ENCODE peak calls at places on chromosomes 5 and 9, in ten cellular contexts. B, T, W, Y, Q, O, X, C, I and N are unnamed samples.

GRCh38 chr9:114930063-114930812 is at the start of gene TNFSF8:
- DNase-seq in B (no peak), T (no peak), W (no peak), Y (no peak), Q (peak), O (no peak), X (no peak), C (no peak), I (no peak), N (no peak)

GRCh38 chr5:97125125-97125683 is 17.2 kb downstream of the LIX1 start:
- DNase-seq in B (no peak), T (no peak), W (peak), Y (no peak), Q (no peak), O (no peak), X (no peak), C (no peak), I (no peak), N (no peak)

GRCh38 chr5:45279109-45279508 is 417.1 kb downstream of the HCN1 start:
- DNase-seq in B (no peak), T (peak), W (peak), Y (no peak), Q (no peak), O (no peak), X (no peak), C (no peak), I (no peak), N (no peak)

GRCh38 chr9:109329274-109330258 is 8.7 kb upstream of the EPB41L4B start:
- DNase-seq in B (no peak), T (peak), W (peak), Y (peak), Q (no peak), O (peak), X (peak), C (no peak), I (no peak), N (no peak)

GRCh38 chr9:4833781-4834560 is 41.2 kb downstream of the RCL1 start:
- DNase-seq in B (no peak), T (peak), W (no peak), Y (no peak), Q (no peak), O (no peak), X (no peak), C (no peak), I (no peak), N (no peak)

GRCh38 chr9:91207481-91207888 is 154.2 kb downstream of the AUH start:
- DNase-seq in B (no peak), T (peak), W (no peak), Y (peak), Q (no peak), O (no peak), X (peak), C (peak), I (no peak), N (no peak)

GRCh38 chr9:23814243-23814642 is 11.8 kb downstream of the ELAVL2 start:
- DNase-seq in B (no peak), T (no peak), W (no peak), Y (no peak), Q (no peak), O (no peak), X (no peak), C (no peak), I (no peak), N (no peak)

GRCh38 chr5:160175438-160176218 is 53.7 kb upstream of the FABP6 start:
- DNase-seq in B (no peak), T (peak), W (no peak), Y (peak), Q (no peak), O (peak), X (no peak), C (no peak), I (peak), N (no peak)

GRCh38 chr5:2204366-2205184 is 321.9 kb upstream of the IRX4 start:
- DNase-seq in B (no peak), T (no peak), W (no peak), Y (no peak), Q (no peak), O (no peak), X (no peak), C (no peak), I (no peak), N (no peak)

GRCh38 chr9:119086590-119086989 is 282.6 kb downstream of the BRINP1 start:
- DNase-seq in B (no peak), T (no peak), W (peak), Y (no peak), Q (no peak), O (no peak), X (no peak), C (no peak), I (no peak), N (no peak)

GRCh38 chr5:43255704-43256103 is 57.5 kb downstream of the HMGCS1 start:
- DNase-seq in B (no peak), T (no peak), W (no peak), Y (no peak), Q (no peak), O (no peak), X (no peak), C (no peak), I (no peak), N (no peak)

GRCh38 chr5:100828756-100829342 is 74.2 kb downstream of the ST8SIA4 start:
- DNase-seq in B (no peak), T (no peak), W (no peak), Y (no peak), Q (no peak), O (no peak), X (no peak), C (no peak), I (no peak), N (peak)

GRCh38 chr5:112419596-112420110 is 576 bp upstream of the EPB41L4A start:
- DNase-seq in B (peak), T (no peak), W (peak), Y (peak), Q (no peak), O (peak), X (peak), C (no peak), I (peak), N (no peak)

GRCh38 chr5:148011407-148012124 is 52.2 kb upstream of the SPINK5 start:
- DNase-seq in B (peak), T (peak), W (no peak), Y (peak), Q (no peak), O (no peak), X (peak), C (peak), I (no peak), N (peak)

GRCh38 chr5:177347699-177348098 is 3.8 kb downstream of the LMAN2 start:
- DNase-seq in B (no peak), T (no peak), W (no peak), Y (no peak), Q (no peak), O (no peak), X (no peak), C (no peak), I (no peak), N (no peak)

GRCh38 chr5:132295505-132296411 is 1.6 kb downstream of the SLC22A4 start:
- DNase-seq in B (peak), T (no peak), W (no peak), Y (no peak), Q (no peak), O (no peak), X (no peak), C (no peak), I (no peak), N (no peak)

GRCh38 chr5:10219068-10219467 is 30.6 kb downstream of the ATPSCKMT start:
- DNase-seq in B (no peak), T (no peak), W (no peak), Y (no peak), Q (no peak), O (no peak), X (no peak), C (no peak), I (no peak), N (no peak)

GRCh38 chr5:172110921-172111873 is 76.8 kb downstream of the STK10 start:
- DNase-seq in B (no peak), T (peak), W (peak), Y (peak), Q (peak), O (no peak), X (peak), C (peak), I (peak), N (no peak)

GRCh38 chr5:78738693-78739300 is 90.2 kb upstream of the LHFPL2 start:
- DNase-seq in B (no peak), T (peak), W (no peak), Y (no peak), Q (no peak), O (no peak), X (no peak), C (no peak), I (peak), N (no peak)

GRCh38 chr5:156850206-156850751 is at the start of gene PPP1R2B:
- DNase-seq in B (no peak), T (no peak), W (peak), Y (no peak), Q (no peak), O (no peak), X (no peak), C (no peak), I (no peak), N (no peak)

GRCh38 chr5:154478224-154478565 is at the start of gene HAND1:
- DNase-seq in B (peak), T (no peak), W (peak), Y (no peak), Q (no peak), O (peak), X (peak), C (no peak), I (peak), N (no peak)

GRCh38 chr9:96121162-96121561 is 180.8 kb downstream of the HSD17B3 start:
- DNase-seq in B (no peak), T (no peak), W (no peak), Y (no peak), Q (no peak), O (no peak), X (no peak), C (no peak), I (no peak), N (no peak)

GRCh38 chr9:105887679-105888078 is 193.3 kb downstream of the TMEM38B start:
- DNase-seq in B (no peak), T (peak), W (no peak), Y (no peak), Q (no peak), O (no peak), X (no peak), C (no peak), I (no peak), N (no peak)

GRCh38 chr9:950139-950538 is 26.3 kb upstream of the DMRT3 start:
- DNase-seq in B (no peak), T (no peak), W (peak), Y (no peak), Q (no peak), O (no peak), X (no peak), C (no peak), I (no peak), N (no peak)

GRCh38 chr5:152007556-152007955 is 82.9 kb upstream of the GLRA1 start:
- DNase-seq in B (no peak), T (no peak), W (peak), Y (no peak), Q (no peak), O (no peak), X (no peak), C (no peak), I (no peak), N (no peak)

GRCh38 chr9:82604947-82605656 is 457.8 kb downstream of the RASEF start:
- DNase-seq in B (no peak), T (no peak), W (no peak), Y (peak), Q (no peak), O (no peak), X (no peak), C (peak), I (peak), N (no peak)

GRCh38 chr9:81071108-81071507 is 618.2 kb downstream of the TLE1 start:
- DNase-seq in B (no peak), T (peak), W (no peak), Y (no peak), Q (no peak), O (no peak), X (no peak), C (no peak), I (no peak), N (no peak)

GRCh38 chr9:99041618-99042017 is 63.3 kb upstream of the TGFBR1 start:
- DNase-seq in B (no peak), T (no peak), W (no peak), Y (no peak), Q (no peak), O (no peak), X (no peak), C (no peak), I (no peak), N (no peak)

GRCh38 chr9:132615822-132616221 is 33.4 kb downstream of the BARHL1 start:
- DNase-seq in B (no peak), T (no peak), W (no peak), Y (no peak), Q (no peak), O (no peak), X (no peak), C (no peak), I (no peak), N (no peak)

GRCh38 chr5:103475629-103476240 is 86.9 kb downstream of the NUDT12 start:
- DNase-seq in B (peak), T (peak), W (peak), Y (peak), Q (no peak), O (peak), X (peak), C (no peak), I (peak), N (no peak)

GRCh38 chr9:105128908-105129307 is 115.5 kb upstream of the SLC44A1 start:
- DNase-seq in B (no peak), T (no peak), W (no peak), Y (no peak), Q (no peak), O (no peak), X (no peak), C (no peak), I (no peak), N (no peak)

GRCh38 chr5:41748631-41749030 is 121.6 kb downstream of the OXCT1 start:
- DNase-seq in B (no peak), T (peak), W (no peak), Y (peak), Q (no peak), O (no peak), X (no peak), C (peak), I (no peak), N (no peak)

GRCh38 chr9:134492281-134492691 is 149.3 kb upstream of the COL5A1 start:
- DNase-seq in B (no peak), T (no peak), W (no peak), Y (peak), Q (no peak), O (no peak), X (peak), C (peak), I (no peak), N (peak)